ENCODE peak calls at places on chromosomes 5 and 9, in five cellular contexts. C is Calu3, G is GM04504, I is HuH-7.5, R is NCI-H345. O is an unnamed sample.

GRCh38 chr5:62331921-62332320 is 25.9 kb downstream of the KIF2A start:
- DNase-seq in C (no peak), G (no peak), I (no peak), R (no peak), O (no peak)

GRCh38 chr5:112344540-112344939 is 74.5 kb downstream of the EPB41L4A start:
- DNase-seq in C (no peak), G (no peak), I (no peak), R (no peak), O (no peak)

GRCh38 chr9:136242908-136243525 is 2.6 kb downstream of the QSOX2 start:
- DNase-seq in C (no peak), G (no peak), I (no peak), R (no peak), O (no peak)

GRCh38 chr5:36301858-36302603 is at the start of gene RANBP3L:
- DNase-seq in C (no peak), G (no peak), I (no peak), R (no peak), O (no peak)

GRCh38 chr9:19446361-19446861 is 37.6 kb downstream of the ACER2 start:
- DNase-seq in C (no peak), G (no peak), I (no peak), R (peak), O (peak)

GRCh38 chr5:1294839-1295649 is at the start of gene TERT:
- DNase-seq in C (peak), G (no peak), I (peak), R (peak), O (no peak)

GRCh38 chr5:123448017-123448617 is 24.9 kb upstream of the CEP120 start:
- DNase-seq in C (no peak), G (no peak), I (no peak), R (no peak), O (no peak)

GRCh38 chr9:88689509-88689908 is 154.5 kb downstream of the NXNL2 start:
- DNase-seq in C (no peak), G (no peak), I (no peak), R (no peak), O (no peak)

GRCh38 chr5:161176221-161176620 is 324.2 kb upstream of the ATP10B start:
- DNase-seq in C (no peak), G (no peak), I (no peak), R (no peak), O (no peak)

GRCh38 chr9:134552349-134552990 is 89.1 kb upstream of the COL5A1 start:
- DNase-seq in C (no peak), G (no peak), I (no peak), R (no peak), O (no peak)

GRCh38 chr5:106321242-106321641 is 1349.5 kb downstream of the EFNA5 start:
- DNase-seq in C (no peak), G (no peak), I (no peak), R (no peak), O (no peak)

GRCh38 chr9:12740845-12741244 is 34.0 kb upstream of the LURAP1L start:
- DNase-seq in C (no peak), G (no peak), I (no peak), R (no peak), O (no peak)

GRCh38 chr9:138009456-138010273 is 132.1 kb downstream of the CACNA1B start:
- DNase-seq in C (no peak), G (no peak), I (no peak), R (no peak), O (no peak)

GRCh38 chr9:124311283-124311682 is 53.5 kb downstream of the NEK6 start:
- DNase-seq in C (no peak), G (no peak), I (no peak), R (no peak), O (no peak)

GRCh38 chr9:127347831-127348699 is 48.9 kb upstream of the SLC2A8 start:
- DNase-seq in C (peak), G (no peak), I (peak), R (peak), O (no peak)

GRCh38 chr5:1488882-1489680 is 34.7 kb downstream of the LPCAT1 start:
- DNase-seq in C (no peak), G (peak), I (no peak), R (no peak), O (no peak)

GRCh38 chr9:84174486-84174885 is 166.1 kb downstream of the SLC28A3 start:
- DNase-seq in C (no peak), G (no peak), I (no peak), R (no peak), O (no peak)

GRCh38 chr5:133817456-133817855 is 151.0 kb downstream of the C5orf15 start:
- DNase-seq in C (no peak), G (no peak), I (no peak), R (no peak), O (no peak)

GRCh38 chr9:93057024-93057702 is 1.3 kb upstream of the SUSD3 start:
- DNase-seq in C (no peak), G (no peak), I (no peak), R (no peak), O (no peak)

O was measured in DMS79 treated with DMSO at 0.1 percent for 48 hours.